ENCODE peak calls at places on chromosomes 1 and 21, in six cellular contexts. One of them, this sample, is unnamed.

GRCh38 chr1:171751208-171751607 is 9.3 kb upstream of the VAMP4 start:
- DNase-seq in endothelial cell of umbilical vein: no peak
- DNase-seq in HepG2: no peak
- DNase-seq in MM.1S: no peak
- DNase-seq in IMR-90: no peak
- DNase-seq in H9: no peak
- DNase-seq in this sample: no peak

GRCh38 chr1:67482733-67483482 is 52.7 kb upstream of the SERBP1 start:
- DNase-seq in endothelial cell of umbilical vein: no peak
- DNase-seq in H9: no peak
- DNase-seq in MM.1S: no peak
- DNase-seq in HepG2: no peak
- DNase-seq in IMR-90: no peak
- DNase-seq in this sample: no peak

GRCh38 chr1:42931911-42932422 is 26.7 kb downstream of the SLC2A1 start:
- DNase-seq in H9: peak; percentile 38
- DNase-seq in endothelial cell of umbilical vein: no peak
- DNase-seq in HepG2: no peak
- DNase-seq in IMR-90: no peak
- DNase-seq in MM.1S: peak; percentile 24
- DNase-seq in this sample: no peak

GRCh38 chr1:34362949-34363348 is 186.2 kb downstream of the C1orf94 start:
- DNase-seq in endothelial cell of umbilical vein: no peak
- DNase-seq in MM.1S: no peak
- DNase-seq in H9: peak; percentile 12
- DNase-seq in HepG2: no peak
- DNase-seq in IMR-90: no peak
- DNase-seq in this sample: no peak

GRCh38 chr1:42973304-42973703 is 14.6 kb upstream of the SLC2A1 start:
- DNase-seq in endothelial cell of umbilical vein: no peak
- DNase-seq in HepG2: no peak
- DNase-seq in MM.1S: no peak
- DNase-seq in IMR-90: no peak
- DNase-seq in H9: no peak
- DNase-seq in this sample: peak; percentile 31

GRCh38 chr1:165828103-165828558 is 717 bp downstream of the UCK2 start:
- DNase-seq in HepG2: peak; percentile 21
- DNase-seq in endothelial cell of umbilical vein: peak; percentile 49
- DNase-seq in H9: peak; percentile 33
- DNase-seq in IMR-90: peak; percentile 30
- DNase-seq in MM.1S: peak; percentile 77
- DNase-seq in this sample: peak; percentile 86

GRCh38 chr1:167860231-167860923 is 53.6 kb downstream of the ADCY10 start:
- DNase-seq in endothelial cell of umbilical vein: no peak
- DNase-seq in MM.1S: peak; percentile 19
- DNase-seq in IMR-90: peak; percentile 69
- DNase-seq in H9: no peak
- DNase-seq in HepG2: no peak
- DNase-seq in this sample: peak; percentile 44

GRCh38 chr1:117205368-117205767 is 5.4 kb downstream of the VTCN1 start:
- DNase-seq in MM.1S: no peak
- DNase-seq in HepG2: no peak
- DNase-seq in IMR-90: peak; percentile 2
- DNase-seq in endothelial cell of umbilical vein: no peak
- DNase-seq in H9: no peak
- DNase-seq in this sample: no peak

GRCh38 chr21:33780631-33781030 is 135.0 kb downstream of the ATP5PO start:
- DNase-seq in H9: no peak
- DNase-seq in MM.1S: no peak
- DNase-seq in HepG2: no peak
- DNase-seq in endothelial cell of umbilical vein: no peak
- DNase-seq in IMR-90: peak; percentile 45
- DNase-seq in this sample: no peak

GRCh38 chr1:2545754-2546514 is 10.2 kb upstream of the TNFRSF14 start:
- DNase-seq in HepG2: peak; percentile 87
- DNase-seq in IMR-90: peak; percentile 66
- DNase-seq in endothelial cell of umbilical vein: peak; percentile 84
- DNase-seq in MM.1S: peak; percentile 93
- DNase-seq in H9: peak; percentile 97
- DNase-seq in this sample: peak; percentile 95

GRCh38 chr1:171742577-171742922 is 685 bp upstream of the VAMP4 start:
- DNase-seq in IMR-90: peak; percentile 37
- DNase-seq in MM.1S: peak; percentile 15
- DNase-seq in H9: peak; percentile 41
- DNase-seq in endothelial cell of umbilical vein: no peak
- DNase-seq in HepG2: no peak
- DNase-seq in this sample: peak; percentile 59

GRCh38 chr21:34911360-34911759 is 137.7 kb downstream of the RUNX1 start:
- DNase-seq in HepG2: no peak
- DNase-seq in IMR-90: no peak
- DNase-seq in H9: no peak
- DNase-seq in endothelial cell of umbilical vein: no peak
- DNase-seq in MM.1S: no peak
- DNase-seq in this sample: no peak

GRCh38 chr1:165895451-165895871 is 68.0 kb downstream of the UCK2 start:
- DNase-seq in endothelial cell of umbilical vein: peak; percentile 34
- DNase-seq in IMR-90: peak; percentile 80
- DNase-seq in HepG2: no peak
- DNase-seq in MM.1S: no peak
- DNase-seq in H9: no peak
- DNase-seq in this sample: no peak

GRCh38 chr1:45275054-45275453 is 51.6 kb upstream of the HPDL start:
- DNase-seq in MM.1S: peak; percentile 12
- DNase-seq in IMR-90: no peak
- DNase-seq in endothelial cell of umbilical vein: no peak
- DNase-seq in HepG2: peak; percentile 69
- DNase-seq in H9: no peak
- DNase-seq in this sample: no peak

GRCh38 chr1:21541835-21542234 is 32.6 kb downstream of the ALPL start:
- DNase-seq in MM.1S: no peak
- DNase-seq in endothelial cell of umbilical vein: no peak
- DNase-seq in H9: no peak
- DNase-seq in IMR-90: peak; percentile 76
- DNase-seq in HepG2: no peak
- DNase-seq in this sample: no peak

GRCh38 chr1:30061292-30062204 is 661.8 kb downstream of the MATN1 start:
- DNase-seq in HepG2: no peak
- DNase-seq in endothelial cell of umbilical vein: no peak
- DNase-seq in MM.1S: no peak
- DNase-seq in IMR-90: no peak
- DNase-seq in H9: no peak
- DNase-seq in this sample: no peak

GRCh38 chr21:43771199-43771675 is 4.9 kb downstream of the CSTB start:
- DNase-seq in HepG2: no peak
- DNase-seq in endothelial cell of umbilical vein: no peak
- DNase-seq in MM.1S: no peak
- DNase-seq in IMR-90: no peak
- DNase-seq in H9: no peak
- DNase-seq in this sample: no peak
- H3K9ac ChIP-seq in HepG2: no peak overlapping the region
- H3K9ac ChIP-seq in endothelial cell of umbilical vein: no peak overlapping the region
- H3K9ac ChIP-seq in MM.1S: no peak overlapping the region
- H3K9ac ChIP-seq in IMR-90: no peak overlapping the region
- H3K9ac ChIP-seq in H9: no peak overlapping the region
- H3K9ac ChIP-seq in this sample: no peak overlapping the region

GRCh38 chr1:207841907-207842306 is 69.0 kb downstream of the CD34 start:
- DNase-seq in HepG2: no peak
- DNase-seq in H9: no peak
- DNase-seq in MM.1S: no peak
- DNase-seq in IMR-90: no peak
- DNase-seq in endothelial cell of umbilical vein: no peak
- DNase-seq in this sample: no peak
- H3K4me1 ChIP-seq in HepG2: peaks cover 3% of the 10 kb centered on the region
- H3K4me1 ChIP-seq in H9: no peaks in the 10 kb centered on the region
- H3K4me1 ChIP-seq in MM.1S: no peaks in the 10 kb centered on the region
- H3K4me1 ChIP-seq in IMR-90: no peaks in the 10 kb centered on the region
- H3K4me1 ChIP-seq in endothelial cell of umbilical vein: peaks cover 6% of the 10 kb centered on the region
- H3K4me1 ChIP-seq in this sample: no peaks in the 10 kb centered on the region

GRCh38 chr1:174743654-174744561 is 255.8 kb upstream of the CACYBP start:
- DNase-seq in endothelial cell of umbilical vein: peak; percentile 52
- DNase-seq in IMR-90: peak; percentile 63
- DNase-seq in H9: no peak
- DNase-seq in MM.1S: peak; percentile 67
- DNase-seq in HepG2: peak; percentile 35
- DNase-seq in this sample: peak; percentile 87

GRCh38 chr1:174742805-174743653 is 256.7 kb upstream of the CACYBP start:
- DNase-seq in endothelial cell of umbilical vein: no peak
- DNase-seq in MM.1S: no peak
- DNase-seq in IMR-90: peak; percentile 12
- DNase-seq in H9: no peak
- DNase-seq in HepG2: no peak
- DNase-seq in this sample: no peak

GRCh38 chr1:174746024-174746808 is 253.5 kb upstream of the CACYBP start:
- DNase-seq in MM.1S: no peak
- DNase-seq in HepG2: no peak
- DNase-seq in endothelial cell of umbilical vein: no peak
- DNase-seq in IMR-90: no peak
- DNase-seq in H9: no peak
- DNase-seq in this sample: no peak

GRCh38 chr1:174747613-174748012 is 252.1 kb upstream of the CACYBP start:
- DNase-seq in MM.1S: no peak
- DNase-seq in endothelial cell of umbilical vein: no peak
- DNase-seq in IMR-90: no peak
- DNase-seq in HepG2: no peak
- DNase-seq in H9: no peak
- DNase-seq in this sample: peak; percentile 49

DNA sequence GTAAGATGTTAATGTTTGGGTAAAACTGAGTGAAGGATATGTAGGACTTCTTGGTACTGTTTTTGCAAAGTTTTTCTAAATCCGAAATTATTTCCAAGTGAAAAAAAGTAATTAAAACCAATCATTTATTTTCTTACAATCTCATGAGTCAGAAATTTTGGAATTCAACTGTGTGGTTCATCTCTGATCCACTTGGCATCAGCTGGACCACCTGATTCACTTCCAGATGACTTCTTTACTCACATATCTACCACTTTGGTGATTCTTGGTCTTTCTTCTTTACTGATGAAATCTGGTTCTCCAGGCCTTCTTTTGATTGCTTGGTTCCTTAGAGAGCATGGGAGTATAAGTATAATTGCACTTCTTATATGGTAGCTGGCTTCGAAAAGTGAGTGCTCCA is 254.9 kb upstream of the CACYBP start:
- DNase-seq in H9: no peak
- DNase-seq in HepG2: no peak
- DNase-seq in MM.1S: no peak
- DNase-seq in endothelial cell of umbilical vein: no peak
- DNase-seq in IMR-90: peak; percentile 23
- DNase-seq in this sample: no peak
- H3K9ac ChIP-seq in H9: no peak overlapping the region
- H3K9ac ChIP-seq in HepG2: no peak overlapping the region
- H3K9ac ChIP-seq in MM.1S: no peak overlapping the region
- H3K9ac ChIP-seq in endothelial cell of umbilical vein: no peak overlapping the region
- H3K9ac ChIP-seq in IMR-90: no peak overlapping the region
- H3K9ac ChIP-seq in this sample: no peak overlapping the region

DNA sequence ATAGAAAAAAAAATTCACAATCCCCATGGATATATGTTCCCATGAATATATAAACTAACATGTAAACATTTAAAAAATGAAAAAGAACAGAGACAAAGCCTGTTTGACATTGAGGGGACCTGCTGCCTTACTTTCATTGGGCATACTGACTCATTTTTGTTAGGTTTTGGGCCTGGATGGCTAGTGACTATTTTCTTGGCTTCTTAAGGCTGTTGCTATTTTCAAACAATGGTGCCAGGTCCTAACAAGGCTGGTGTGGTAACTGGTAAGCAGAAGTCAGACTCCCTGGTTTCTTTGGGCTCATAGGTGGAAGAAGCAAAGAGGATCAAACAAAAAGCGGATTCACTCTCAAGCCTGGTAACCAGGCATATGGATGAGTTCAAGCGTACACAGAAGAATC is 51.0 kb downstream of the LAMC2 start:
- DNase-seq in endothelial cell of umbilical vein: no peak
- DNase-seq in IMR-90: no peak
- DNase-seq in H9: no peak
- DNase-seq in HepG2: no peak
- DNase-seq in MM.1S: no peak
- DNase-seq in this sample: no peak
- H3K4me1 ChIP-seq in endothelial cell of umbilical vein: peaks cover 18% of the 10 kb centered on the region
- H3K4me1 ChIP-seq in IMR-90: peaks cover 13% of the 10 kb centered on the region
- H3K4me1 ChIP-seq in H9: peaks cover 10% of the 10 kb centered on the region
- H3K4me1 ChIP-seq in HepG2: peaks cover 18% of the 10 kb centered on the region
- H3K4me1 ChIP-seq in MM.1S: peaks cover 9% of the 10 kb centered on the region
- H3K4me1 ChIP-seq in this sample: no peaks in the 10 kb centered on the region

GRCh38 chr1:91568261-91568660 is 67.6 kb downstream of the CDC7 start:
- DNase-seq in endothelial cell of umbilical vein: no peak
- DNase-seq in MM.1S: no peak
- DNase-seq in H9: no peak
- DNase-seq in IMR-90: no peak
- DNase-seq in HepG2: no peak
- DNase-seq in this sample: no peak
- H3K9ac ChIP-seq in endothelial cell of umbilical vein: no peak overlapping the region
- H3K9ac ChIP-seq in MM.1S: no peak overlapping the region
- H3K9ac ChIP-seq in H9: no peak overlapping the region
- H3K9ac ChIP-seq in IMR-90: no peak overlapping the region
- H3K9ac ChIP-seq in HepG2: no peak overlapping the region
- H3K9ac ChIP-seq in this sample: no peak overlapping the region

GRCh38 chr1:160247053-160247452 is 15.3 kb downstream of the DCAF8 start:
- DNase-seq in H9: no peak
- DNase-seq in endothelial cell of umbilical vein: no peak
- DNase-seq in IMR-90: no peak
- DNase-seq in HepG2: no peak
- DNase-seq in MM.1S: no peak
- DNase-seq in this sample: no peak
- H3K4me1 ChIP-seq in H9: no peaks in the 10 kb centered on the region
- H3K4me1 ChIP-seq in endothelial cell of umbilical vein: peaks cover 5% of the 10 kb centered on the region
- H3K4me1 ChIP-seq in IMR-90: peaks cover 2% of the 10 kb centered on the region
- H3K4me1 ChIP-seq in HepG2: peaks cover 17% of the 10 kb centered on the region
- H3K4me1 ChIP-seq in MM.1S: no peaks in the 10 kb centered on the region
- H3K4me1 ChIP-seq in this sample: no peaks in the 10 kb centered on the region

This sample was measured in Karpas-422.